ENCODE peak calls at places on chromosomes 12 and 14, in six cellular contexts. E is NCI-H1417; G is H7; V is germinal center; R is Ammon's horn; J is stimulated activated naive CD4-positive, alpha-beta T cell. D is an unnamed sample.

GRCh38 chr14:66345986-66346385 is 140.2 kb upstream of the CCDC196 start:
- DNase-seq in E (no peak), G (no peak), V (no peak), R (no peak), J (no peak), D (no peak)

GRCh38 chr14:63710497-63710896 is 17.4 kb downstream of the SGPP1 start:
- DNase-seq in E (no peak), G (no peak), V (no peak), R (no peak), J (no peak), D (no peak)

GRCh38 chr12:74509886-74510285 is 27.7 kb upstream of the ATXN7L3B start:
- DNase-seq in E (no peak), G (no peak), V (no peak), R (no peak), J (no peak), D (no peak)

GRCh38 chr12:15859136-15859535 is 23.1 kb upstream of the STRAP start:
- DNase-seq in E (no peak), G (no peak), V (no peak), R (no peak), J (no peak), D (no peak)

GRCh38 chr12:75556306-75556899 is 45.0 kb upstream of the KRR1 start:
- DNase-seq in E (peak; percentile 66), G (no peak), V (no peak), R (no peak), J (no peak), D (no peak)

GRCh38 chr14:53663709-53664108 is 292.9 kb downstream of the BMP4 start:
- DNase-seq in E (no peak), G (peak; percentile 34), V (no peak), R (peak; percentile 58), J (no peak), D (no peak)

GRCh38 chr12:50926415-50926814 is 25.9 kb upstream of the HIGD1C start:
- DNase-seq in E (no peak), G (no peak), V (no peak), R (peak; percentile 12), J (no peak), D (no peak)

GRCh38 chr14:29235991-29236390 is 469.4 kb downstream of the FOXG1 start:
- DNase-seq in E (no peak), G (no peak), V (no peak), R (no peak), J (no peak), D (no peak)

GRCh38 chr12:1598757-1599156 is 4.4 kb upstream of the FBXL14 start:
- DNase-seq in E (no peak), G (no peak), V (no peak), R (no peak), J (no peak), D (no peak)

GRCh38 chr12:133233006-133233405 is 2.7 kb downstream of the ANHX start:
- DNase-seq in E (no peak), G (peak; percentile 9), V (no peak), R (no peak), J (no peak), D (no peak)

GRCh38 chr14:99755629-99756603 is 37.3 kb upstream of the EML1 start:
- DNase-seq in E (no peak), G (peak; percentile 41), V (no peak), R (peak; percentile 81), J (no peak), D (no peak)

GRCh38 chr12:50699940-50700339 is 64.0 kb upstream of the ATF1 start:
- DNase-seq in E (peak; percentile 63), G (no peak), V (no peak), R (no peak), J (no peak), D (no peak)

GRCh38 chr12:120075034-120075616 is 41.4 kb downstream of the RAB35 start:
- DNase-seq in E (no peak), G (no peak), V (no peak), R (no peak), J (peak; percentile 5), D (no peak)

GRCh38 chr12:27133022-27133590 is 50.7 kb upstream of the C12orf71 start:
- DNase-seq in E (no peak), G (no peak), V (no peak), R (no peak), J (no peak), D (no peak)

GRCh38 chr12:120365675-120366340 is 3.2 kb downstream of the MSI1 start:
- DNase-seq in E (no peak), G (no peak), V (no peak), R (peak; percentile 58), J (no peak), D (no peak)

GRCh38 chr14:23483216-23483854 is 13.8 kb downstream of the NGDN start:
- DNase-seq in E (peak; percentile 64), G (peak; percentile 81), V (peak; percentile 26), R (peak; percentile 91), J (no peak), D (no peak)

GRCh38 chr12:115405471-115405860 is 721.5 kb upstream of the TBX3 start:
- DNase-seq in E (no peak), G (no peak), V (no peak), R (no peak), J (no peak), D (no peak)

GRCh38 chr14:46250113-46250703 is 401.4 kb downstream of the RPL10L start:
- DNase-seq in E (peak; percentile 53), G (peak; percentile 3), V (no peak), R (peak; percentile 41), J (no peak), D (no peak)

GRCh38 chr14:79294506-79294905 is 916.8 kb downstream of the DIO2 start:
- DNase-seq in E (no peak), G (no peak), V (no peak), R (no peak), J (no peak), D (no peak)

GRCh38 chr14:73058923-73059311 is 583 bp downstream of the RBM25 start:
- DNase-seq in E (peak; percentile 79), G (peak; percentile 74), V (no peak), R (peak; percentile 53), J (no peak), D (no peak)

GRCh38 chr12:53827306-53827705 is 75.5 kb upstream of the CISTR start:
- DNase-seq in E (no peak), G (no peak), V (no peak), R (no peak), J (no peak), D (no peak)

GRCh38 chr12:71477609-71478008 is 38.0 kb downstream of the LGR5 start:
- DNase-seq in E (no peak), G (no peak), V (no peak), R (peak; percentile 21), J (no peak), D (no peak)

GRCh38 chr14:106378191-106378590 is 851.8 kb downstream of the TMEM121 start:
- DNase-seq in E (no peak), G (no peak), V (peak; percentile 44), R (no peak), J (peak; percentile 11), D (no peak)

GRCh38 chr14:68815288-68816182 is 22.7 kb upstream of the ZFP36L1 start:
- DNase-seq in E (peak; percentile 47), G (peak; percentile 37), V (peak; percentile 33), R (no peak), J (peak; percentile 37), D (no peak)

GRCh38 chr12:104630230-104630670 is 173.5 kb downstream of the CHST11 start:
- DNase-seq in E (peak; percentile 92), G (no peak), V (no peak), R (no peak), J (no peak), D (no peak)

GRCh38 chr12:29970501-29970900 is 186.8 kb upstream of the TMTC1 start:
- DNase-seq in E (no peak), G (no peak), V (no peak), R (no peak), J (no peak), D (no peak)

GRCh38 chr14:90559811-90560492 is 163.1 kb downstream of the CALM1 start:
- DNase-seq in E (peak; percentile 61), G (no peak), V (no peak), R (no peak), J (no peak), D (no peak)

GRCh38 chr12:56188116-56188785 is 1.0 kb downstream of the SMARCC2 start:
- DNase-seq in E (no peak), G (no peak), V (no peak), R (no peak), J (no peak), D (no peak)

GRCh38 chr12:56880416-56881035 is 53.7 kb downstream of the SDR9C7 start:
- DNase-seq in E (no peak), G (no peak), V (no peak), R (no peak), J (no peak), D (no peak)